ENCODE peak calls at places on chromosomes 2 and 18, in four cellular contexts. V is HepG2, R is H1, L is K562. B is an unnamed sample.

GRCh38 chr2:151417650-151418049 is 7.9 kb downstream of the RIF1 start:
- DNase-seq in V (no peak), R (no peak), L (no peak), B (no peak)

GRCh38 chr2:105732955-105733607 is 11.6 kb upstream of the NCK2 start:
- DNase-seq in V (no peak), R (no peak), L (no peak), B (no peak)

GRCh38 chr2:226172939-226173338 is 626.7 kb downstream of the IRS1 start:
- DNase-seq in V (no peak), R (no peak), L (no peak), B (no peak)

GRCh38 chr2:10709290-10709939 is 12.0 kb upstream of the ATP6V1C2 start:
- DNase-seq in V (peak), R (peak), L (peak), B (peak)

GRCh38 chr2:157777425-157777824 is 98.7 kb downstream of the ACVR1 start:
- DNase-seq in V (peak), R (no peak), L (peak), B (peak)

GRCh38 chr18:31061945-31062344 is 19.4 kb upstream of the DSC3 start:
- DNase-seq in V (no peak), R (no peak), L (no peak), B (no peak)

GRCh38 chr18:49843778-49844625 is 30.7 kb upstream of the ACAA2 start:
- DNase-seq in V (no peak), R (no peak), L (no peak), B (no peak)

GRCh38 chr2:231926180-231926741 is at the start of gene NPPC:
- DNase-seq in V (peak), R (no peak), L (peak), B (no peak)

GRCh38 chr18:44178476-44178875 is 502.2 kb upstream of the SETBP1 start:
- DNase-seq in V (no peak), R (no peak), L (no peak), B (no peak)

GRCh38 chr2:86225581-86225980 is 26.3 kb downstream of the MRPL35 start:
- DNase-seq in V (no peak), R (no peak), L (no peak), B (no peak)

GRCh38 chr2:176122633-176123482 is at the start of gene HOXD9:
- DNase-seq in V (no peak), R (no peak), L (no peak), B (no peak)

GRCh38 chr2:158385646-158386045 is 70.9 kb downstream of the CCDC148 start:
- DNase-seq in V (no peak), R (no peak), L (no peak), B (no peak)

GRCh38 chr2:10331702-10332401 is 29.1 kb downstream of the HPCAL1 start:
- DNase-seq in V (no peak), R (no peak), L (peak), B (no peak)

GRCh38 chr2:232501331-232501771 is 13.7 kb upstream of the ECEL1 start:
- DNase-seq in V (no peak), R (no peak), L (no peak), B (no peak)

GRCh38 chr2:224802407-224802806 is 86.2 kb upstream of the CCDC195 start:
- DNase-seq in V (no peak), R (no peak), L (no peak), B (no peak)

GRCh38 chr2:30188292-30188691 is 41.5 kb downstream of the YPEL5 start:
- DNase-seq in V (no peak), R (no peak), L (no peak), B (no peak)

GRCh38 chr2:66567742-66568141 is 132.8 kb downstream of the MEIS1 start:
- DNase-seq in V (no peak), R (no peak), L (no peak), B (no peak)

GRCh38 chr2:205914736-205915510 is 171.1 kb downstream of the INO80D start:
- DNase-seq in V (no peak), R (no peak), L (no peak), B (no peak)

GRCh38 chr2:146634256-146635068 is 1210.4 kb upstream of the ACVR2A start:
- DNase-seq in V (no peak), R (no peak), L (no peak), B (peak)

GRCh38 chr18:73564073-73564472 is 583.6 kb downstream of the FBXO15 start:
- DNase-seq in V (no peak), R (no peak), L (no peak), B (no peak)

GRCh38 chr2:111162718-111163331 is 42.1 kb downstream of the BCL2L11 start:
- DNase-seq in V (peak), R (no peak), L (no peak), B (no peak)

GRCh38 chr18:12401881-12402280 is 5.8 kb upstream of the PRELID3A start:
- DNase-seq in V (no peak), R (no peak), L (no peak), B (no peak)

GRCh38 chr2:231679906-231680283 is 28.4 kb upstream of the PTMA start:
- DNase-seq in V (no peak), R (no peak), L (no peak), B (no peak)

GRCh38 chr18:56238576-56238975 is 399.8 kb downstream of the TXNL1 start:
- DNase-seq in V (no peak), R (no peak), L (no peak), B (no peak)

GRCh38 chr2:9087151-9087681 is 83.7 kb upstream of the MBOAT2 start:
- DNase-seq in V (no peak), R (no peak), L (no peak), B (no peak)

GRCh38 chr2:159609933-159610523 is 6.3 kb downstream of the BAZ2B start:
- DNase-seq in V (peak), R (no peak), L (no peak), B (no peak)

GRCh38 chr2:206477296-206477695 is 34.0 kb downstream of the ADAM23 start:
- DNase-seq in V (no peak), R (no peak), L (no peak), B (no peak)

GRCh38 chr18:58310517-58310916 is 266.5 kb downstream of the NEDD4L start:
- DNase-seq in V (no peak), R (no peak), L (no peak), B (no peak)

GRCh38 chr2:69789129-69789528 is 40.3 kb upstream of the GMCL1 start:
- DNase-seq in V (peak), R (peak), L (no peak), B (no peak)

GRCh38 chr2:18047896-18048657 is 169.6 kb downstream of the KCNS3 start:
- DNase-seq in V (no peak), R (no peak), L (no peak), B (peak)
- H3K4me3 ChIP-seq in V (no peak), R (no peak), L (no peak), B (no peak)

GRCh38 chr2:115910270-115910669 is 1467.8 kb downstream of the DPP10 start:
- DNase-seq in V (no peak), R (no peak), L (no peak), B (no peak)
- TF ChIP-seq FOSL1 in V (no peak), R (no peak), L (no peak), B (no peak)

GRCh38 chr2:24009680-24010476 is at the start of gene MFSD2B:
- DNase-seq in V (no peak), R (no peak), L (peak), B (no peak)
- H3K4me3 ChIP-seq in V (peak), R (peak), L (peak), B (no peak)

GRCh38 chr2:5982911-5983310 is 290.7 kb downstream of the SOX11 start:
- DNase-seq in V (no peak), R (no peak), L (no peak), B (no peak)

GRCh38 chr2:5980351-5981054 is 288.3 kb downstream of the SOX11 start:
- DNase-seq in V (no peak), R (no peak), L (no peak), B (no peak)

GRCh38 chr2:5982217-5982910 is 290.2 kb downstream of the SOX11 start:
- DNase-seq in V (no peak), R (no peak), L (no peak), B (no peak)

GRCh38 chr2:5978352-5978751 is 286.2 kb downstream of the SOX11 start:
- DNase-seq in V (no peak), R (no peak), L (no peak), B (no peak)

GRCh38 chr2:5981241-5982055 is 289.3 kb downstream of the SOX11 start:
- DNase-seq in V (no peak), R (no peak), L (no peak), B (no peak)
- TF ChIP-seq FOSL1 in V (no peak), R (no peak), L (no peak), B (no peak)

GRCh38 chr2:73931531-73932500 is 5.1 kb downstream of the DGUOK start:
- DNase-seq in V (no peak), R (no peak), L (no peak), B (no peak)

GRCh38 chr2:73927344-73927743 is 664 bp downstream of the DGUOK start:
- DNase-seq in V (no peak), R (no peak), L (no peak), B (no peak)

GRCh38 chr2:73926493-73927327 is at the start of gene DGUOK:
- DNase-seq in V (peak), R (peak), L (peak), B (peak)

GRCh38 chr2:73930386-73930785 is 3.7 kb downstream of the DGUOK start:
- DNase-seq in V (no peak), R (no peak), L (no peak), B (no peak)

DNA sequence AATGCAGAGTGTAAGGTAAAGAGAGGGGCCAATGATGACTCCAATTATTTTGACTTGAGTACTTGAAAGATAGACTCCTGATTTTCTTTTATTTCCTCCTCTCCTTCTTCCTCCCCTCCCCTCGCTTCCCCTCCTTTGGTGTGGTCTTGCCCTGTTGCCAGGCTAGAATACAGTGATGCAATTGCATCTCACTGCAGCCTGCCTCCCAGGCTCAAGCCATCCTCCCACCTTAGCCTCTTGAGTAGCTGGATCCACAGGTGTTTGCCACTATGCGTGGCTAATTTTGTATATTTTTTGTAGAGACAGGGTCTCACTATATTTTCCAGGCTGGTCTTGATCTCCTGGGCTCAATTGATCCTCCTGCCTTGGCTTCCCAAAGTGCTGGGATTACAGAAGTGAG is 2.3 kb downstream of the DGUOK start:
- DNase-seq in V (no peak), R (no peak), L (no peak), B (no peak)
- H3K4me3 ChIP-seq in V (no peak), R (no peak), L (no peak), B (no peak)

GRCh38 chr2:109065335-109065734 is 63.7 kb upstream of the SH3RF3 start:
- DNase-seq in V (no peak), R (no peak), L (no peak), B (no peak)
- TF ChIP-seq FOSL1 in V (no peak), R (no peak), L (no peak), B (no peak)

DNA sequence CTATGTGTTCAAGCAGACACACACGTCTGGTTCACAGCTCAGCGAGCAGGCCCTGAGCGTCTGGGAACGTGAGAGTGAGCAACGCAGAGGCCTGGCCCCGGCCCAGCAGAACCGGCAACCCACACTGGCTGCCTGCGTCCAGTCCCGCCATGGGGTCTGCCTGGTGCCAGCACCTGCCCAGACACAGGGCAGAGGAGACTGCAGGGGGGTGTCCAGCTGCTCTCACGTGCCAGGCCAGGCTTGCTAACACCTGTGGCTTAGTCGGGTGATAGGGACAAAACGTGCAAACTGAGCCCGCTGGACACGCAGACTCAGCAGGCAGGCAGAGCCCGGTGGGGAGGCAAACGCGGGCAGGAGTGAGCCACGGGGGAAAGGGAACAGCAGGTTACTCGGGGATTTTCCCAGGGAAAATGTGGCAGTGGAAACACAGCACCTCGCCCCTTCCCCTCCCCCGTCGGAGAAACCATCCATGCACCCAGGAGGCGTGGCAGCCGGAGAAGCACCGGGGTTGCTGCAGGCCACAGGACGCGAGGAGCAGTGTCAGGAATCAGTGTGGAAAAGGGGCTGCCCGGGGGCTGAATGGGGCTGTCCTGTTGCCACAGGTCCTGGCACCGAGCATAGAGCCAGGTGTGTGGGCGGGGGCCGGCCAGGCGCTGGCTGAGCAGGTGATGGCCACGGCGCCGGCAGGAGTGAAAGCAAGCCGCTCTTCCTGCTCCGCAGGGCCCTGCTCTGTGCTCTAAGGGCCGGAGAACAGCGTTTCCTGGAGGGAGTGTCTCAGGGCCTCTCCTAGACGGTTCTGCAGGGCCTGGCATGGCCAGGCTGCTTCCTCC is 154.7 kb downstream of the HDAC4 start:
- DNase-seq in V (no peak), R (no peak), L (no peak), B (no peak)
- H3K4me3 ChIP-seq in V (no peak), R (no peak), L (no peak), B (peak)

GRCh38 chr2:227451655-227451992 is 20.3 kb upstream of the AGFG1 start:
- DNase-seq in V (no peak), R (no peak), L (no peak), B (no peak)

GRCh38 chr2:227450196-227450851 is 21.6 kb upstream of the AGFG1 start:
- DNase-seq in V (no peak), R (no peak), L (no peak), B (no peak)

GRCh38 chr2:227453810-227454209 is 18.1 kb upstream of the AGFG1 start:
- DNase-seq in V (no peak), R (no peak), L (no peak), B (no peak)

GRCh38 chr2:227454323-227454860 is 17.6 kb upstream of the AGFG1 start:
- DNase-seq in V (peak), R (no peak), L (no peak), B (no peak)

GRCh38 chr2:227450921-227451654 is 20.9 kb upstream of the AGFG1 start:
- DNase-seq in V (peak), R (no peak), L (peak), B (no peak)
- TF ChIP-seq FOSL1 in V (no peak), R (no peak), L (peak), B (no peak)

DNA sequence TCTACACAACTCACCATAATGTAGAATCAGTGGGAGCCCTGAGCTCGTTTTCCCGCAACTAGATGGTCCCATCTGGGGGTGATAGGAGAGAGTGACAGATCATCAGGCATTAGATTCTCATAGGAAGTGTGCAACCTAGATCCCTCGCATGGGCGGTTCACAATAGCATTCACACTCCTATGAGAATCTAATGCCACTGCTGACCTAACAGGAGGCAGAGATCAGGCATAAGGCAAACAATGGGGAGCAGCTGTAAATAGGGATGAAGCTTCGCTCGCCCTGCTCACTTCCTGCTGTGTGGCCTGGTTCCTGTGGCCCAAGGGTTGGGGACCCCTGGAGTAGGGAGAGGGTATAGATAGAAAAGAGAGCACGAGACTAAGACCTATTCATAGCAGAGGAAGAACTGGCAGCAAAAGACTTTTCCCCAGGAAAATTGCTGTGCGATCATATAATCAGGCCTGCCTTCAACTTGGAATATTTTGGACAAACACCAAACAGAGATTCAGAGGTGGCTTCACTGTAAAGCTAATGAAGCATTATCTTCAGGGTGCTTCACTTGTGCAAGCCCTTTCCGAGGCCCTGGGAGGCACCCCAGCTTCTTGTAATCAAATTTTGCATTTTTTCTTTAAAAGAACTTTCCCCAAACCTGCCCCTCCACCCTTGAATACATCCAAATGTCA is 29.0 kb upstream of the ATL2 start:
- DNase-seq in V (peak), R (no peak), L (no peak), B (no peak)
- H3K4me3 ChIP-seq in V (peak), R (peak), L (no peak), B (no peak)

GRCh38 chr2:5121677-5122076 is 570.5 kb upstream of the SOX11 start:
- DNase-seq in V (no peak), R (no peak), L (no peak), B (no peak)

GRCh38 chr2:5123597-5124196 is 568.5 kb upstream of the SOX11 start:
- DNase-seq in V (no peak), R (no peak), L (no peak), B (no peak)

GRCh38 chr2:5125017-5125730 is 567.0 kb upstream of the SOX11 start:
- DNase-seq in V (no peak), R (peak), L (no peak), B (no peak)

DNA sequence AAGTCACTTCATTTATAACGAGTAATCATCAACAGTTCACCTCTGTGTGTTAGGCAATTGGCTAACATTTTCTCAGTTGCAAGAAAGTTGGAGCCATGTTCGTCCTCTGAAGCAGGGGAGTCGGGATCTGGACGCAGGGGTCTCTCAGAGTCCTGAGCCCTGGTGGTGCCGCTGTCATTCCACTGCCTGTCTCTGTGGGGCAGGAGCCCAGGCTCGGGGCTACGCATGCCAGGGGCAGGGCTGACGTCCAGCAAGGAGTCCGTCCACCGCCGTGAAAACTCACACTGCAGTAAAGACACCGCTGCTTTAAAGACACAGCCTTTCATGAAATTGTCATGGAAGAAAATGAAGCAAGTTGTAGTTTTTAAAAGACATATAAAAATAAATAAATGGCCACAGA is 571.1 kb upstream of the SOX11 start:
- DNase-seq in V (no peak), R (no peak), L (no peak), B (no peak)
- TF ChIP-seq FOSL1 in V (no peak), R (no peak), L (no peak), B (no peak)